ENCODE peak calls at places on chromosomes 5 and 9, in seven cellular contexts. L is right cardiac atrium, O is HepG2, Z is psoas muscle, E is suprapubic skin, A is hepatocyte, U is stomach. T is an unnamed sample. For H3K4me1, the result is how much of the 10 kb centered on the place peaks cover.

GRCh38 chr5:31701642-31702041 is 62.7 kb downstream of the PDZD2 start:
- DNase-seq in L (no peak), O (no peak), Z (no peak), E (no peak), A (no peak), U (no peak), T (no peak)

GRCh38 chr9:103898550-103898949 is 195.6 kb upstream of the SMC2 start:
- DNase-seq in L (no peak), O (no peak), Z (no peak), E (no peak), A (no peak), U (no peak), T (no peak)

GRCh38 chr9:68533678-68534077 is 7.0 kb downstream of the TMEM252 start:
- DNase-seq in L (no peak), O (no peak), Z (no peak), E (no peak), A (peak), U (no peak), T (no peak)

GRCh38 chr9:107705521-107705920 is 216.0 kb upstream of the KLF4 start:
- DNase-seq in L (no peak), O (no peak), Z (no peak), E (no peak), A (no peak), U (no peak), T (no peak)

GRCh38 chr9:122961139-122961538 is 20.3 kb downstream of the RABGAP1 start:
- DNase-seq in L (no peak), O (no peak), Z (no peak), E (no peak), A (no peak), U (no peak), T (no peak)

GRCh38 chr9:113541019-113541900 is 77.7 kb downstream of the RGS3 start:
- DNase-seq in L (peak), O (peak), Z (no peak), E (no peak), A (peak), U (peak), T (peak)

GRCh38 chr5:63263409-63263808 is 684.8 kb downstream of the LRRC70 start:
- DNase-seq in L (no peak), O (no peak), Z (no peak), E (no peak), A (no peak), U (no peak), T (no peak)

GRCh38 chr5:144352732-144353317 is 182.2 kb downstream of the KCTD16 start:
- DNase-seq in L (no peak), O (no peak), Z (no peak), E (no peak), A (no peak), U (no peak), T (no peak)

GRCh38 chr9:93061791-93062299 is 3.3 kb downstream of the SUSD3 start:
- DNase-seq in L (no peak), O (peak), Z (no peak), E (no peak), A (peak), U (peak), T (no peak)

GRCh38 chr5:175035882-175036533 is 311.6 kb downstream of the MSX2 start:
- DNase-seq in L (no peak), O (no peak), Z (no peak), E (no peak), A (no peak), U (no peak), T (no peak)

GRCh38 chr5:64339776-64340175 is 166.0 kb upstream of the RGS7BP start:
- DNase-seq in L (no peak), O (no peak), Z (no peak), E (no peak), A (no peak), U (no peak), T (no peak)

GRCh38 chr5:82330921-82331320 is 52.8 kb upstream of the RPS23 start:
- DNase-seq in L (no peak), O (no peak), Z (no peak), E (no peak), A (no peak), U (no peak), T (no peak)

GRCh38 chr9:92983984-92984589 is 36.8 kb downstream of the FGD3 start:
- DNase-seq in L (no peak), O (no peak), Z (no peak), E (no peak), A (no peak), U (no peak), T (no peak)

GRCh38 chr5:143106175-143106574 is 297.3 kb downstream of the NR3C1 start:
- DNase-seq in L (peak), O (peak), Z (peak), E (no peak), A (peak), U (peak), T (no peak)

GRCh38 chr5:152255411-152255810 is 149.7 kb downstream of the NMUR2 start:
- DNase-seq in L (no peak), O (no peak), Z (no peak), E (no peak), A (no peak), U (no peak), T (no peak)

GRCh38 chr5:78562719-78563330 is 85.7 kb downstream of the LHFPL2 start:
- DNase-seq in L (no peak), O (no peak), Z (no peak), E (no peak), A (no peak), U (no peak), T (no peak)

GRCh38 chr9:72005451-72005850 is 55.0 kb downstream of the C9orf57 start:
- DNase-seq in L (no peak), O (no peak), Z (no peak), E (no peak), A (no peak), U (no peak), T (no peak)

GRCh38 chr9:131640438-131641181 is 95.3 kb downstream of the PRRT1B start:
- DNase-seq in L (no peak), O (no peak), Z (no peak), E (no peak), A (no peak), U (no peak), T (no peak)

GRCh38 chr5:118793652-118794051 is 194.7 kb downstream of the DTWD2 start:
- DNase-seq in L (no peak), O (no peak), Z (no peak), E (no peak), A (no peak), U (no peak), T (no peak)

GRCh38 chr9:86186696-86187095 is 72.8 kb downstream of the C9orf153 start:
- DNase-seq in L (no peak), O (no peak), Z (no peak), E (no peak), A (no peak), U (no peak), T (no peak)

GRCh38 chr9:72255546-72255925 is 106.3 kb downstream of the GDA start:
- DNase-seq in L (no peak), O (no peak), Z (no peak), E (no peak), A (no peak), U (no peak), T (no peak)

GRCh38 chr5:88736494-88736893 is 146.5 kb downstream of the MEF2C start:
- DNase-seq in L (no peak), O (no peak), Z (no peak), E (no peak), A (no peak), U (no peak), T (no peak)
- H3K4me1 ChIP-seq in L (under half), O (under half), Z (half or more), E (under half), A (under half), U (under half), T (under half)

GRCh38 chr9:38622961-38623360 is 2.6 kb upstream of the ANKRD18A start:
- DNase-seq in L (no peak), O (no peak), Z (no peak), E (no peak), A (no peak), U (no peak), T (no peak)

GRCh38 chr9:38619556-38620447 is 594 bp downstream of the ANKRD18A start:
- DNase-seq in L (peak), O (peak), Z (no peak), E (no peak), A (peak), U (no peak), T (no peak)

GRCh38 chr9:38621434-38622082 is 1.2 kb upstream of the ANKRD18A start:
- DNase-seq in L (peak), O (peak), Z (peak), E (no peak), A (peak), U (peak), T (no peak)

GRCh38 chr9:38622083-38622674 is 1.8 kb upstream of the ANKRD18A start:
- DNase-seq in L (peak), O (peak), Z (peak), E (no peak), A (peak), U (no peak), T (no peak)

DNA sequence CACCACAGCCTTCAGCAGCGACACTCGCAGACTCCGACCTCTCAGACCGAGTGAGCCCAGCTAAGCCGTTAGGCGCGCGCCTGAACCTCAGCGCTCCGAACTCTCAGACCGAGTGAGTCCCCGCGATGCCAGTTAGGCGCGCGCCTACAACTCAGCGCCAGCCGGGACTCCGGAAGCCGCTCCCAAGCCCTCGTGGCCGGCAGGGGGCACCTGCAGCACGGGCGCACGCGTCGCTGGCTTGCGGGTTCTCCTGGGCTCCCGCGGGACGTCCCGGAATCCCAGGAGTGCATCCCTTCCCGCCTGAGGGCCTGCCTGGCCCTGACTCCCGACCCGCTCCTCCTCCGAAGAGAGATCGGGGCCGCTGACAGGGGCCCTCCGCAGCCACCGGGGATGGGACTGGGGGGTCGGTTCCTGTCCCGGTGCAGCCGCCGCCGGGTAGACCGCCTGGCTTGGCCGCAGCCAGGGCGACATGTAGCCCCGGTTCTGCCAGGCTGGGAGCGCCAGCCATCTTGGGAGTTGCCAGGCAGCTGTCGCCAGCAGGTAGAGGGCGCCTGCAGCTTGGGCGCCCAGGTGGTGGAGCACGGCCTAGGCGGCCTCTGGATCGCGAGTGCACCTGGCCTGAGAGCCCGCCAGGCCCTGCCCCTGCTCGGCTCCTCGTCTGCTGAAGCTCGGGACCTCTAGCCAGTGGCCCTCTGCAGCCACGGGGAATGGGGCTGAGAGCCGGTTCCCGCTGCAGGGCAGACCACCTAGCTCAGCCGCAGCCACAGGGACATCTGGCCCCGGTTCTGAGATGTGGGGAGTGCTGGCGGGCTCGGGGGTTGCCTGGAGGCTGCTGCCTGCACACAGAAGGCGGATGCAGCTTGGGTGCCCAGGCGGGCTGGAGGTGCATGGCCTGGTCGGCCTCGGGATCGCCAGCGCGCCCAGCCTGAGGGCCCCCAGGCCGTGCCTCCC is at the start of gene ANKRD18A:
- DNase-seq in L (peak), O (peak), Z (peak), E (no peak), A (peak), U (peak), T (no peak)
- H3K27ac ChIP-seq in L (peak), O (peak), Z (no peak), E (no peak), A (no peak), U (peak), T (no peak)

DNA sequence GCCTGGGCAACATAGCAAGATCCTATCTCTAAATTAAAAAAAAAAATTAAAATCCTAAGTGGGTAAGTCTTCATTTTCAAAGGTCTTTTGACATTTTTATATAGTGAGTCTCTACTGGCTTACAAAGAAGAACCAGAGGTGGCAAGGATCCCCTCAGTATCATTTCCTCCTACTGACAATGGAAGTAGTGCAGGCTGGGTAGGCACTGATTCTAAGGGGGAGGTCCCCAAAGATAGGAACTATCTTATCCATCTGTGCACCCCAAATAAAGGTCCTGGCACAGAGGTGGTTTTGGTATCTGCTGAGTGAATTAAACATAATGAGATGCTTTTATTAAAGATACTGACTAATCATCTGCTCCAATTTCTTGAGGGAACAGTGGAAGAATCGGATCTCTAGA is 4.2 kb downstream of the FAM193B start:
- DNase-seq in L (no peak), O (no peak), Z (no peak), E (no peak), A (no peak), U (no peak), T (no peak)
- H3K4me1 ChIP-seq in L (under half), O (half or more), Z (half or more), E (half or more), A (under half), U (under half), T (under half)

GRCh38 chr5:97163360-97163764 is 19.7 kb downstream of the RIOK2 start:
- DNase-seq in L (no peak), O (no peak), Z (no peak), E (no peak), A (no peak), U (no peak), T (no peak)

GRCh38 chr5:97163790-97164285 is 19.2 kb downstream of the RIOK2 start:
- DNase-seq in L (no peak), O (no peak), Z (no peak), E (no peak), A (no peak), U (no peak), T (no peak)

GRCh38 chr5:97164846-97165245 is 18.2 kb downstream of the RIOK2 start:
- DNase-seq in L (no peak), O (no peak), Z (no peak), E (no peak), A (no peak), U (no peak), T (no peak)

GRCh38 chr5:97167435-97167834 is 15.6 kb downstream of the RIOK2 start:
- DNase-seq in L (no peak), O (no peak), Z (no peak), E (no peak), A (no peak), U (no peak), T (no peak)

DNA sequence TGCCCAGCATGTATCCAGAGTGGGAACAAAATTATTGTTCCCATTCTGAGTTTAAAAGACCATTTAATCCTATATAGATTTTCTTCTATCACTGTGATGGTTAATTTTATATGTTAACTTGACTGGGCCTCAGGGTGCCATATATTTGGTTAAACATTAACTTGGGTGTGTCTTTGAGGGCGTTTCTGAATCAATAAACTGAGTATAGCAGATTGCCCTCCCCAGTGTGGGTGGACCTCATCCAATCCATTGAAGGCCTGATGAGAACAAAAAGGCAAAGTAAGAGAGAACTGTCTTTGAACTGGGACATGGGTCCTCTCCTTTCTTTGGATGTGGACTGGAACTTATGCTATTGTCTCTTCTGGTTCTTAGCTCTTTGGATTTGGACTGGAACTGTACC is 17.3 kb downstream of the RIOK2 start:
- DNase-seq in L (no peak), O (peak), Z (no peak), E (no peak), A (peak), U (no peak), T (no peak)
- H3K27ac ChIP-seq in L (no peak), O (no peak), Z (no peak), E (no peak), A (peak), U (no peak), T (no peak)

GRCh38 chr5:173709761-173710160 is 93.3 kb upstream of the BOD1 start:
- DNase-seq in L (no peak), O (no peak), Z (no peak), E (no peak), A (no peak), U (no peak), T (no peak)

GRCh38 chr5:173709145-173709544 is 92.7 kb upstream of the BOD1 start:
- DNase-seq in L (no peak), O (no peak), Z (no peak), E (no peak), A (no peak), U (no peak), T (no peak)

GRCh38 chr5:173712609-173713176 is 96.2 kb upstream of the BOD1 start:
- DNase-seq in L (no peak), O (no peak), Z (no peak), E (no peak), A (no peak), U (no peak), T (no peak)

GRCh38 chr5:173711466-173711865 is 95.0 kb upstream of the BOD1 start:
- DNase-seq in L (no peak), O (no peak), Z (no peak), E (no peak), A (no peak), U (no peak), T (no peak)

DNA sequence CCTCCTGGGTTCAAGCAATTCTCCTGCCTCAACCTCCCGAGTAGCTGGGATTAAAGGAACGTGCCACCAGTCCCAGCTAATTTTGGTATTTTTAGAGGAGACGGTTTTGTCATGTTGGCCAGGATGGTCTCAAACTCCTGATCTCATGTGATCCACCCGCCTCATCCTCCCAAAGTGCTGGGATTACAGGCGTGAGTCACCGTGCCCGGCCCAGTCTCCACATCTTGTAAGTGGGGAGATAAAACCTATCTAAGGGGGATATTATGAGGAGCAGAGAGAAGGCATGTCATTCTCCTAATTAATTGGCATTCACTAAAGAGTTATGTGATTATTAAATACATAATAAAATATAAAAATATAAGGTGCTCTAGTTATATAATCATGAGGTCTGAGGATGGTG is 94.1 kb upstream of the BOD1 start:
- DNase-seq in L (no peak), O (no peak), Z (no peak), E (no peak), A (no peak), U (no peak), T (no peak)
- H3K4me1 ChIP-seq in L (under half), O (under half), Z (under half), E (under half), A (under half), U (under half), T (under half)

T was measured in tibial artery.